ENCODE peak calls at places on chromosomes 7 and 10, in six cellular contexts. M is SK-N-MC, X is H1, B is Panc1, R is SK-N-SH, G is HCT116. Z is an unnamed sample.
A peak's percentile ranks its signal among the peaks of the same experiment; 100 is the strongest.

GRCh38 chr7:27409776-27410175 is 167.2 kb downstream of the EVX1 start:
- DNase-seq in B (no peak), M (no peak), X (no peak), R (no peak), G (no peak), Z (no peak)

GRCh38 chr7:110830778-110831177 is 260.1 kb upstream of the LRRN3 start:
- DNase-seq in B (no peak), R (no peak), M (no peak), G (no peak), X (no peak), Z (no peak)

GRCh38 chr7:136033413-136034031 is 56.4 kb upstream of the MTPN start:
- DNase-seq in B (no peak), X (no peak), R (peak; percentile 66), M (no peak), G (no peak), Z (no peak)

GRCh38 chr10:65033957-65034356 is 1512.8 kb downstream of the REEP3 start:
- DNase-seq in R (no peak), M (no peak), B (no peak), G (no peak), X (no peak), Z (no peak)

GRCh38 chr7:140656548-140657515 is 15.9 kb upstream of the ADCK2 start:
- DNase-seq in G (no peak), R (no peak), M (no peak), X (no peak), B (no peak), Z (peak; percentile 45)

GRCh38 chr7:24829787-24830186 is 72.5 kb upstream of the GSDME start:
- DNase-seq in B (no peak), X (no peak), G (no peak), R (no peak), M (no peak), Z (no peak)

GRCh38 chr7:157854066-157854891 is 517.5 kb downstream of the DNAJB6 start:
- DNase-seq in X (no peak), G (no peak), B (no peak), R (no peak), M (no peak), Z (no peak)

GRCh38 chr10:121179006-121179405 is 327.8 kb downstream of the WDR11 start:
- DNase-seq in R (no peak), G (no peak), M (no peak), X (no peak), B (no peak), Z (no peak)

GRCh38 chr7:74187915-74188675 is 13.9 kb downstream of the EIF4H start:
- DNase-seq in X (no peak), G (no peak), M (no peak), B (no peak), R (no peak), Z (no peak)

GRCh38 chr7:23680417-23681405 is 712 bp downstream of the FAM221A start:
- DNase-seq in X (peak; percentile 72), B (no peak), G (no peak), M (no peak), R (peak; percentile 90), Z (peak; percentile 31)

GRCh38 chr10:29849434-29849833 is 210.0 kb downstream of the JCAD start:
- DNase-seq in M (peak; percentile 66), G (no peak), B (no peak), X (no peak), R (peak; percentile 13), Z (no peak)

GRCh38 chr7:94054130-94054529 is 50.0 kb upstream of the BET1 start:
- DNase-seq in M (no peak), G (no peak), X (no peak), B (no peak), R (no peak), Z (no peak)

GRCh38 chr7:52959878-52960660 is 75.4 kb upstream of the POM121L12 start:
- DNase-seq in G (no peak), X (no peak), M (no peak), B (no peak), R (no peak), Z (no peak)

GRCh38 chr10:48450233-48450810 is 143.8 kb downstream of the MAPK8 start:
- DNase-seq in B (no peak), G (no peak), R (no peak), M (no peak), X (peak; percentile 42), Z (no peak)

GRCh38 chr10:100997364-100998182 is 2.0 kb upstream of the LZTS2 start:
- DNase-seq in B (no peak), R (peak; percentile 86), G (peak; percentile 76), M (no peak), X (peak; percentile 97), Z (peak; percentile 80)

GRCh38 chr10:13670311-13670710 is 83.5 kb downstream of the PRPF18 start:
- DNase-seq in R (no peak), B (no peak), M (no peak), X (no peak), G (no peak), Z (no peak)

GRCh38 chr7:2800923-2801682 is 43.0 kb downstream of the GNA12 start:
- DNase-seq in B (no peak), M (no peak), R (no peak), X (no peak), G (no peak), Z (no peak)

GRCh38 chr7:16404631-16405030 is 16.7 kb downstream of the CRPPA start:
- DNase-seq in X (no peak), B (no peak), G (no peak), M (no peak), R (no peak), Z (no peak)

GRCh38 chr7:139735466-139735865 is 42.3 kb downstream of the HIPK2 start:
- DNase-seq in B (no peak), R (no peak), M (no peak), X (no peak), G (no peak), Z (no peak)

GRCh38 chr7:87933605-87933952 is 472 bp upstream of the ADAM22 start:
- DNase-seq in R (no peak), B (no peak), M (peak; percentile 3), G (no peak), X (no peak), Z (no peak)

GRCh38 chr7:87935373-87935706 is 1.3 kb downstream of the ADAM22 start:
- DNase-seq in X (no peak), G (no peak), B (no peak), R (no peak), M (no peak), Z (no peak)

GRCh38 chr7:87934699-87935372 is 785 bp downstream of the ADAM22 start:
- DNase-seq in B (no peak), R (peak; percentile 81), G (no peak), X (peak; percentile 70), M (no peak), Z (peak; percentile 31)

GRCh38 chr7:87933953-87934698 is at the start of gene ADAM22:
- DNase-seq in M (peak; percentile 26), X (peak; percentile 87), B (peak; percentile 30), R (peak; percentile 98), G (peak; percentile 87), Z (peak; percentile 78)
- TF ChIP-seq POLR2AphosphoS5 in M (peak; percentile 80), X (peak; percentile 92), B (no peak), R (peak; percentile 71), G (peak; percentile 95), Z (peak; percentile 82)

DNA sequence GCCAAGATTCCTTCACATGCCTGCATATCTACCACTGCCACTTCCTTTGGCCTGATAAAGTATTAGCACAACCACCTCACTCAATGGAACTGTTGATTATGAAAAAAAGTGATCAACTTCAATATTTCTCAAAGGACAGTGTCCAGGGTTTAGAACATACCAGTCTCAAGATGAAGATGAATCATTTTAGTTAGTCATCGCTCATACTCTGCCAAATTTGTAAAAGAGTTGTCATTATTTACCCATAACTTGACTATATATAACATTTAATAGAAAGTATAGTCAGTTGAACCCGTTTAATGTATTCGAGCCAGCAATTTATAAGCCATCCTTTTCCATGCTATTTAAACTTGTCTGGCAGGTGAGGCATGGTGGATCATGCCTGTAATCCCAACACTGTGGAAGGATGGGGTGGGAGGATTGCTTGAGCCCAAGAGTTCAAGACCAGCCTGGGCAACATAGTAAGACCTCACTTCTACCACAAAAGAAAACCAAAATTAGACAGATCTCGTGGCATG is 33.2 kb downstream of the SPAM1 start:
- DNase-seq in M (no peak), R (no peak), B (no peak), X (no peak), G (no peak), Z (no peak)
- TF ChIP-seq POLR2AphosphoS5 in M (no peak), R (no peak), B (no peak), X (no peak), G (no peak), Z (no peak)

GRCh38 chr7:98352621-98353020 is 48.3 kb downstream of the BAIAP2L1 start:
- DNase-seq in B (peak; percentile 89), M (no peak), X (no peak), G (no peak), R (no peak), Z (no peak)

GRCh38 chr7:98351136-98351535 is 49.8 kb downstream of the BAIAP2L1 start:
- DNase-seq in B (no peak), M (no peak), G (no peak), X (no peak), R (no peak), Z (no peak)

GRCh38 chr7:98354052-98354451 is 46.8 kb downstream of the BAIAP2L1 start:
- DNase-seq in G (no peak), M (no peak), B (no peak), X (no peak), R (no peak), Z (no peak)

GRCh38 chr7:98346515-98347069 is 54.3 kb downstream of the BAIAP2L1 start:
- DNase-seq in R (no peak), G (no peak), B (no peak), X (no peak), M (no peak), Z (no peak)

DNA sequence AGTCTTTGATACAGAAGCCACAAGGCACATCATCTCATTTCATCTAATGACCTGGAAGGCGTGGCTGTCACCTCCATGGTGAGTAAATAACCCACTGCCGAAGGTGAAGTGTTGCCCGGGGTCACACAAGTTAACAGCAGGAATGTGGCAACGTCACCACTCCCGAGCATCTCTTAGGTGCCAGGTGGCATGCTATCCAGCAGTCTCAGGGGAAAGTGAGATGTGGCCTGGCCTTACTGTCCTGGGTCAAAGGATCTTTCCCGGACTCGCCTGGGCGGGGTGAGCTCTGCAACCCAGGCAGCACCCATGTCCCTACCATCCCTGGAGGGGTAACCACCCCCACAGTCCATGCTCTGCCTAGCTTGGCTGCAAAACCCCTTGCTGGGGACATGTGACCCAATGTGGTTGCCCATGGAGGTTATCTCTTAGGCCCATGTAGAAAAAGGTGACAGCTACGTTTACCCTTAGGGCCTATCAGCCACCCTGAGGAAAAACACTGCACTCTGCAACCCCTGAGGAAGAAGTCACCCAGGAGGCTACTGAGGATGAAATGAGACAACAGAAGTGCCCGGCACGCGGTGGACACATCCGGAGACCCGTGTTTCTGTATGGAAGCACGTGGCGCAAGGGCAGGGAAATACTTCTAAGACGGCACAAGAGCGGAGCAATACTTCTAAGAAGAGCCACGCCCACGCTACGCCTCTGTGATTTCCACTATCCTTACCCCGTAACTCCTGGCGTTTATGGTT is 52.0 kb downstream of the BAIAP2L1 start:
- DNase-seq in B (no peak), M (no peak), R (no peak), G (no peak), X (no peak), Z (no peak)
- TF ChIP-seq POLR2AphosphoS5 in B (no peak), M (no peak), R (no peak), G (no peak), X (no peak), Z (no peak)

DNA sequence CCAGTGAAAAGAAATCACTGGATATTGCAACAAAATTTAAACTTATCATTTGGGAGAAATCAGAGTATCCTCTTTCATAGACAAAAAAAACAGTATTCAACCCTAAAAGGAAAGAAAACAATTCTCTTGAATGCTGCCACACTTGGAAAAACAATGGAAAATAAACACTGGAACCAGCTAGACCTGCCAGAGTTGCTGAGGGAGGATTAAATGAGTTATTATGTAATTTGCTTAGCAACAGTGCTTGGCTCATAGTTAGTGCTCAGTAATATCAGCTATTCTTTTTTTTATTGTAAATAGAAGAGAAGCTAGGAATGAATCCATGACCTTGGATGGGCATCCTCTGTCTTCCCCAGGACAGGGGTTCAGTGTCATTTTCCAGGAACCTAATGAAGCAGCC is 11.0 kb upstream of the ZNF273 start:
- DNase-seq in B (no peak), R (no peak), M (no peak), G (no peak), X (no peak), Z (no peak)
- TF ChIP-seq POLR2AphosphoS5 in B (no peak), R (no peak), M (no peak), G (no peak), X (no peak), Z (no peak)

Z was measured in GM12892.